ENCODE peak calls at places on chromosome 7, in nine cellular contexts. T is cerebellar cortex; C is retina; Q is activated T-cell treated with anti-CD3 and anti-CD28 coated beads, Interleukin-2, amount 50 U/mL, for 24 hours; K is WERI-Rb-1; U is hepatic stellate cell; O is K562; A is ELR; F is breast epithelium. N is an unnamed sample.

GRCh38 chr7:123771256-123771655 is 22.5 kb upstream of the WASL start:
- DNase-seq in T (no peak), C (no peak), Q (no peak), K (no peak), U (no peak), O (no peak), A (no peak), F (no peak), N (no peak)

GRCh38 chr7:50970092-50970491 is 187.4 kb upstream of the GRB10 start:
- DNase-seq in T (peak; percentile 55), C (no peak), Q (no peak), K (no peak), U (no peak), O (no peak), A (no peak), F (no peak), N (no peak)

GRCh38 chr7:145902123-145902522 is 214.5 kb upstream of the CNTNAP2 start:
- DNase-seq in T (no peak), C (no peak), Q (no peak), K (no peak), U (no peak), O (no peak), A (no peak), F (no peak), N (no peak)

GRCh38 chr7:1709900-1710299 is 39.8 kb downstream of the ELFN1 start:
- DNase-seq in T (no peak), C (no peak), Q (no peak), K (no peak), U (no peak), O (peak; percentile 39), A (peak; percentile 32), F (no peak), N (no peak)

GRCh38 chr7:90706067-90706716 is 110.1 kb downstream of the CDK14 start:
- DNase-seq in T (no peak), C (no peak), Q (no peak), K (no peak), U (no peak), O (no peak), A (no peak), F (no peak), N (no peak)

GRCh38 chr7:4791738-4792536 is 16.5 kb downstream of the AP5Z1 start:
- DNase-seq in T (no peak), C (peak; percentile 91), Q (peak; percentile 89), K (peak; percentile 68), U (no peak), O (peak; percentile 89), A (peak; percentile 49), F (no peak), N (no peak)

GRCh38 chr7:117217121-117217520 is 105.7 kb downstream of the WNT2 start:
- DNase-seq in T (no peak), C (no peak), Q (no peak), K (no peak), U (no peak), O (no peak), A (no peak), F (no peak), N (no peak)

GRCh38 chr7:28685660-28686417 is 272.3 kb downstream of the TRIL start:
- DNase-seq in T (peak; percentile 98), C (peak; percentile 75), Q (no peak), K (no peak), U (peak; percentile 69), O (peak; percentile 9), A (peak; percentile 98), F (peak; percentile 88), N (no peak)

GRCh38 chr7:111138196-111138569 is 47.3 kb downstream of the LRRN3 start:
- DNase-seq in T (peak; percentile 51), C (no peak), Q (peak; percentile 56), K (no peak), U (peak; percentile 2), O (no peak), A (peak; percentile 81), F (no peak), N (no peak)

GRCh38 chr7:54985405-54986360 is 33.1 kb upstream of the EGFR start:
- DNase-seq in T (no peak), C (no peak), Q (no peak), K (no peak), U (peak; percentile 80), O (no peak), A (peak; percentile 98), F (no peak), N (no peak)

GRCh38 chr7:133310232-133310852 is 57.5 kb downstream of the EXOC4 start:
- DNase-seq in T (no peak), C (no peak), Q (no peak), K (no peak), U (no peak), O (no peak), A (no peak), F (no peak), N (no peak)

N was measured in SK-N-DZ.